ENCODE peak calls at places on chromosomes 1 and 21, in nine cellular contexts. One of them, this sample, is unnamed.

GRCh38 chr1:185804206-185804605 is 70.0 kb downstream of the HMCN1 start:
- DNase-seq in suprapubic skin: no peak
- DNase-seq in T-cell: no peak
- DNase-seq in AG08396: no peak
- DNase-seq in prostate gland: no peak
- DNase-seq in AML-193: no peak
- DNase-seq in iris pigment epithelial cell: peak
- DNase-seq in activated T-cell treated with anti-CD3 and anti-CD28 coated beads for 1 hour: no peak
- DNase-seq in uterus: no peak
- DNase-seq in this sample: no peak

GRCh38 chr1:67766117-67766978 is 66.9 kb downstream of the GNG12 start:
- DNase-seq in activated T-cell treated with anti-CD3 and anti-CD28 coated beads for 1 hour: peak
- DNase-seq in uterus: peak
- DNase-seq in AG08396: peak
- DNase-seq in AML-193: peak
- DNase-seq in prostate gland: no peak
- DNase-seq in iris pigment epithelial cell: peak
- DNase-seq in suprapubic skin: no peak
- DNase-seq in T-cell: peak
- DNase-seq in this sample: no peak

GRCh38 chr1:245871881-245872280 is 635.2 kb downstream of the SMYD3 start:
- DNase-seq in AML-193: no peak
- DNase-seq in iris pigment epithelial cell: peak
- DNase-seq in uterus: no peak
- DNase-seq in T-cell: no peak
- DNase-seq in activated T-cell treated with anti-CD3 and anti-CD28 coated beads for 1 hour: no peak
- DNase-seq in AG08396: peak
- DNase-seq in suprapubic skin: no peak
- DNase-seq in prostate gland: no peak
- DNase-seq in this sample: no peak

GRCh38 chr1:115977481-115978258 is 1.4 kb downstream of the SLC22A15 start:
- DNase-seq in suprapubic skin: peak
- DNase-seq in AML-193: no peak
- DNase-seq in prostate gland: no peak
- DNase-seq in uterus: no peak
- DNase-seq in activated T-cell treated with anti-CD3 and anti-CD28 coated beads for 1 hour: no peak
- DNase-seq in iris pigment epithelial cell: peak
- DNase-seq in AG08396: peak
- DNase-seq in T-cell: no peak
- DNase-seq in this sample: no peak

GRCh38 chr1:198087831-198088230 is 69.0 kb upstream of the NEK7 start:
- DNase-seq in AML-193: no peak
- DNase-seq in T-cell: no peak
- DNase-seq in prostate gland: no peak
- DNase-seq in AG08396: no peak
- DNase-seq in activated T-cell treated with anti-CD3 and anti-CD28 coated beads for 1 hour: no peak
- DNase-seq in suprapubic skin: no peak
- DNase-seq in iris pigment epithelial cell: no peak
- DNase-seq in uterus: no peak
- DNase-seq in this sample: no peak

GRCh38 chr1:1926886-1927660 is 8.0 kb upstream of the TMEM52 start:
- DNase-seq in AG08396: no peak
- DNase-seq in activated T-cell treated with anti-CD3 and anti-CD28 coated beads for 1 hour: no peak
- DNase-seq in T-cell: no peak
- DNase-seq in suprapubic skin: peak
- DNase-seq in AML-193: no peak
- DNase-seq in uterus: no peak
- DNase-seq in prostate gland: no peak
- DNase-seq in iris pigment epithelial cell: no peak
- DNase-seq in this sample: no peak

GRCh38 chr1:214638997-214639396 is 36.0 kb downstream of the CENPF start:
- DNase-seq in T-cell: no peak
- DNase-seq in activated T-cell treated with anti-CD3 and anti-CD28 coated beads for 1 hour: no peak
- DNase-seq in iris pigment epithelial cell: peak
- DNase-seq in suprapubic skin: no peak
- DNase-seq in AML-193: no peak
- DNase-seq in uterus: no peak
- DNase-seq in AG08396: no peak
- DNase-seq in prostate gland: no peak
- DNase-seq in this sample: no peak

GRCh38 chr1:233356705-233356987 is 29.1 kb downstream of the MAP3K21 start:
- DNase-seq in AG08396: no peak
- DNase-seq in uterus: no peak
- DNase-seq in prostate gland: no peak
- DNase-seq in T-cell: no peak
- DNase-seq in AML-193: no peak
- DNase-seq in activated T-cell treated with anti-CD3 and anti-CD28 coated beads for 1 hour: no peak
- DNase-seq in iris pigment epithelial cell: no peak
- DNase-seq in suprapubic skin: no peak
- DNase-seq in this sample: no peak

GRCh38 chr1:18923721-18924610 is 21.6 kb upstream of the ALDH4A1 start:
- DNase-seq in iris pigment epithelial cell: no peak
- DNase-seq in T-cell: no peak
- DNase-seq in AML-193: peak
- DNase-seq in prostate gland: no peak
- DNase-seq in AG08396: peak
- DNase-seq in activated T-cell treated with anti-CD3 and anti-CD28 coated beads for 1 hour: no peak
- DNase-seq in suprapubic skin: no peak
- DNase-seq in uterus: no peak
- DNase-seq in this sample: peak

GRCh38 chr1:92277105-92277504 is 21.7 kb downstream of the GLMN start:
- DNase-seq in prostate gland: no peak
- DNase-seq in activated T-cell treated with anti-CD3 and anti-CD28 coated beads for 1 hour: no peak
- DNase-seq in T-cell: no peak
- DNase-seq in uterus: no peak
- DNase-seq in suprapubic skin: no peak
- DNase-seq in AG08396: no peak
- DNase-seq in iris pigment epithelial cell: peak
- DNase-seq in AML-193: no peak
- DNase-seq in this sample: no peak

GRCh38 chr21:14259669-14260458 is 43.9 kb downstream of the RBM11 start:
- DNase-seq in suprapubic skin: no peak
- DNase-seq in activated T-cell treated with anti-CD3 and anti-CD28 coated beads for 1 hour: no peak
- DNase-seq in AML-193: peak
- DNase-seq in uterus: no peak
- DNase-seq in iris pigment epithelial cell: peak
- DNase-seq in AG08396: peak
- DNase-seq in T-cell: no peak
- DNase-seq in prostate gland: no peak
- DNase-seq in this sample: peak

GRCh38 chr1:171219751-171220385 is 28.4 kb upstream of the FMO1 start:
- DNase-seq in iris pigment epithelial cell: peak
- DNase-seq in AG08396: peak
- DNase-seq in AML-193: no peak
- DNase-seq in uterus: no peak
- DNase-seq in suprapubic skin: no peak
- DNase-seq in prostate gland: no peak
- DNase-seq in activated T-cell treated with anti-CD3 and anti-CD28 coated beads for 1 hour: no peak
- DNase-seq in T-cell: no peak
- DNase-seq in this sample: no peak

GRCh38 chr1:240352769-240353168 is 259.2 kb downstream of the GREM2 start:
- DNase-seq in uterus: no peak
- DNase-seq in T-cell: no peak
- DNase-seq in AML-193: no peak
- DNase-seq in iris pigment epithelial cell: peak
- DNase-seq in activated T-cell treated with anti-CD3 and anti-CD28 coated beads for 1 hour: no peak
- DNase-seq in prostate gland: no peak
- DNase-seq in AG08396: peak
- DNase-seq in suprapubic skin: no peak
- DNase-seq in this sample: no peak

GRCh38 chr1:106222415-106222814 is 834.1 kb upstream of the PRMT6 start:
- DNase-seq in activated T-cell treated with anti-CD3 and anti-CD28 coated beads for 1 hour: no peak
- DNase-seq in AML-193: no peak
- DNase-seq in suprapubic skin: no peak
- DNase-seq in T-cell: no peak
- DNase-seq in iris pigment epithelial cell: peak
- DNase-seq in prostate gland: no peak
- DNase-seq in uterus: no peak
- DNase-seq in AG08396: no peak
- DNase-seq in this sample: no peak

GRCh38 chr1:75412616-75413015 is 198.3 kb downstream of the SLC44A5 start:
- DNase-seq in AML-193: no peak
- DNase-seq in iris pigment epithelial cell: no peak
- DNase-seq in uterus: no peak
- DNase-seq in AG08396: no peak
- DNase-seq in suprapubic skin: no peak
- DNase-seq in T-cell: no peak
- DNase-seq in activated T-cell treated with anti-CD3 and anti-CD28 coated beads for 1 hour: no peak
- DNase-seq in prostate gland: no peak
- DNase-seq in this sample: no peak

GRCh38 chr1:110356379-110356778 is 17.2 kb downstream of the RBM15 start:
- DNase-seq in iris pigment epithelial cell: no peak
- DNase-seq in T-cell: no peak
- DNase-seq in prostate gland: peak
- DNase-seq in AG08396: no peak
- DNase-seq in activated T-cell treated with anti-CD3 and anti-CD28 coated beads for 1 hour: no peak
- DNase-seq in suprapubic skin: no peak
- DNase-seq in AML-193: no peak
- DNase-seq in uterus: no peak
- DNase-seq in this sample: no peak

GRCh38 chr1:34477632-34478141 is 277.2 kb upstream of the GJB5 start:
- DNase-seq in T-cell: no peak
- DNase-seq in activated T-cell treated with anti-CD3 and anti-CD28 coated beads for 1 hour: no peak
- DNase-seq in suprapubic skin: no peak
- DNase-seq in iris pigment epithelial cell: no peak
- DNase-seq in prostate gland: no peak
- DNase-seq in AG08396: no peak
- DNase-seq in uterus: no peak
- DNase-seq in AML-193: no peak
- DNase-seq in this sample: no peak

GRCh38 chr1:44688760-44689446 is 14.4 kb downstream of the ARMH1 start:
- DNase-seq in AML-193: no peak
- DNase-seq in iris pigment epithelial cell: no peak
- DNase-seq in prostate gland: no peak
- DNase-seq in uterus: peak
- DNase-seq in activated T-cell treated with anti-CD3 and anti-CD28 coated beads for 1 hour: no peak
- DNase-seq in AG08396: no peak
- DNase-seq in T-cell: no peak
- DNase-seq in suprapubic skin: no peak
- DNase-seq in this sample: no peak

GRCh38 chr1:183287191-183287675 is 101.2 kb downstream of the LAMC2 start:
- DNase-seq in suprapubic skin: no peak
- DNase-seq in prostate gland: no peak
- DNase-seq in T-cell: no peak
- DNase-seq in AML-193: no peak
- DNase-seq in activated T-cell treated with anti-CD3 and anti-CD28 coated beads for 1 hour: no peak
- DNase-seq in AG08396: no peak
- DNase-seq in uterus: peak
- DNase-seq in iris pigment epithelial cell: peak
- DNase-seq in this sample: no peak

GRCh38 chr1:233664254-233664653 is 50.3 kb downstream of the KCNK1 start:
- DNase-seq in T-cell: no peak
- DNase-seq in suprapubic skin: no peak
- DNase-seq in AG08396: no peak
- DNase-seq in prostate gland: no peak
- DNase-seq in uterus: no peak
- DNase-seq in activated T-cell treated with anti-CD3 and anti-CD28 coated beads for 1 hour: no peak
- DNase-seq in iris pigment epithelial cell: no peak
- DNase-seq in AML-193: no peak
- DNase-seq in this sample: no peak

GRCh38 chr1:228038387-228039005 is 31.7 kb downstream of the WNT3A start:
- DNase-seq in prostate gland: no peak
- DNase-seq in activated T-cell treated with anti-CD3 and anti-CD28 coated beads for 1 hour: no peak
- DNase-seq in suprapubic skin: peak
- DNase-seq in AG08396: no peak
- DNase-seq in T-cell: no peak
- DNase-seq in uterus: no peak
- DNase-seq in iris pigment epithelial cell: no peak
- DNase-seq in AML-193: no peak
- DNase-seq in this sample: no peak

GRCh38 chr1:207172885-207173284 is 68.9 kb downstream of the C4BPA start:
- DNase-seq in activated T-cell treated with anti-CD3 and anti-CD28 coated beads for 1 hour: no peak
- DNase-seq in AML-193: no peak
- DNase-seq in uterus: no peak
- DNase-seq in T-cell: no peak
- DNase-seq in suprapubic skin: no peak
- DNase-seq in prostate gland: no peak
- DNase-seq in AG08396: no peak
- DNase-seq in iris pigment epithelial cell: no peak
- DNase-seq in this sample: no peak

GRCh38 chr21:43318841-43319781 is 107.8 kb downstream of the SIK1 start:
- DNase-seq in activated T-cell treated with anti-CD3 and anti-CD28 coated beads for 1 hour: no peak
- DNase-seq in suprapubic skin: no peak
- DNase-seq in AG08396: no peak
- DNase-seq in prostate gland: no peak
- DNase-seq in iris pigment epithelial cell: peak
- DNase-seq in uterus: no peak
- DNase-seq in T-cell: no peak
- DNase-seq in AML-193: no peak
- DNase-seq in this sample: no peak